ENCODE peak calls at places on chromosomes 1 and 21, in four cellular contexts. M is K562, I is H1, T is HepG2. Q is an unnamed sample.

GRCh38 chr21:33047231-33047630 is 21.5 kb downstream of the OLIG2 start:
- DNase-seq in M (no peak), I (no peak), T (no peak), Q (no peak)

GRCh38 chr1:167922023-167922422 is 8.1 kb upstream of the ADCY10 start:
- DNase-seq in M (no peak), I (no peak), T (no peak), Q (no peak)

GRCh38 chr1:59146651-59147358 is 150.1 kb upstream of the FGGY start:
- DNase-seq in I (no peak), T (peak), M (no peak), Q (peak)

GRCh38 chr1:201463071-201463552 is 5.9 kb downstream of the PHLDA3 start:
- DNase-seq in T (peak), I (no peak), M (no peak), Q (no peak)

GRCh38 chr1:24021403-24022266 is 41.5 kb upstream of the SRSF10 start:
- DNase-seq in T (peak), I (no peak), M (no peak), Q (no peak)

GRCh38 chr1:57340361-57341192 is 83.3 kb downstream of the DAB1 start:
- DNase-seq in M (no peak), T (peak), I (no peak), Q (no peak)

GRCh38 chr1:61960999-61961398 is 218.7 kb downstream of the PATJ start:
- DNase-seq in M (no peak), I (no peak), T (peak), Q (no peak)

GRCh38 chr1:112508242-112509004 is at the start of gene WNT2B:
- DNase-seq in I (no peak), T (peak), M (peak), Q (peak)

GRCh38 chr1:156438278-156438987 is 62.1 kb downstream of the MEF2D start:
- DNase-seq in T (no peak), M (no peak), I (no peak), Q (no peak)

GRCh38 chr1:91683598-91683951 is 182.9 kb downstream of the CDC7 start:
- DNase-seq in I (peak), M (no peak), T (no peak), Q (no peak)

GRCh38 chr1:186629341-186629740 is 50.9 kb downstream of the PTGS2 start:
- DNase-seq in M (no peak), T (no peak), I (no peak), Q (no peak)

GRCh38 chr1:169368406-169368769 is 393 bp downstream of the BLZF1 start:
- DNase-seq in T (peak), M (peak), I (no peak), Q (peak)

GRCh38 chr1:26747048-26747447 is 40.7 kb upstream of the PIGV start:
- DNase-seq in I (no peak), T (no peak), M (no peak), Q (no peak)

GRCh38 chr1:242081446-242081845 is 82.5 kb upstream of the MAP1LC3C start:
- DNase-seq in M (no peak), T (no peak), I (no peak), Q (no peak)

GRCh38 chr1:56034222-56034621 is 545.1 kb downstream of the PLPP3 start:
- DNase-seq in I (no peak), M (no peak), T (no peak), Q (no peak)
- TF ChIP-seq JUN in I (no peak), M (no peak), T (no peak), Q (no peak)

GRCh38 chr1:50955116-50955515 is 5.0 kb downstream of the FAF1 start:
- DNase-seq in M (no peak), I (no peak), T (no peak), Q (no peak)
- TF ChIP-seq MAX in M (no peak), I (no peak), T (no peak), Q (no peak)

GRCh38 chr21:19490481-19490880 is 1086.9 kb upstream of the TMPRSS15 start:
- DNase-seq in T (no peak), I (no peak), M (peak), Q (no peak)
- TF ChIP-seq POLR2AphosphoS5 in T (no peak), I (no peak), M (peak), Q (no peak)

GRCh38 chr1:11929849-11930248 is 3.6 kb upstream of the KIAA2013 start:
- DNase-seq in T (peak), M (no peak), I (no peak), Q (peak)
- TF ChIP-seq JUN in T (no peak), M (peak), I (no peak), Q (no peak)

Q was measured in endothelial cell of umbilical vein.